ENCODE peak calls at places on chromosome 14, in eight cellular contexts. H is activated CD8-positive, alpha-beta memory T cell treated with anti-CD3 and anti-CD28 coated beads, Interleukin-2, amount 50 U/mL, for 48 hours; V is stimulated activated CD4-positive, alpha-beta T cell treated with anti-CD3 and anti-CD28 coated beads, Interleukin-15, amount 100 ng/mL, for 24 hours; G is GM04504; X is CD8-positive, alpha-beta memory T cell; E is NCI-H1930; F is DMS 273 treated with DMSO at 0.1 percent for 48 hours; L is pancreas. U is an unnamed sample.

GRCh38 chr14:104436741-104437701 is 142.5 kb upstream of the C14orf180 start:
- DNase-seq in G (no peak), V (no peak), H (no peak), F (no peak), L (peak; percentile 63), E (no peak), X (no peak), U (no peak)

GRCh38 chr14:34065222-34065621 is 114.3 kb upstream of the EGLN3 start:
- DNase-seq in F (no peak), L (no peak), X (no peak), H (no peak), E (no peak), G (no peak), V (no peak), U (no peak)

GRCh38 chr14:75252254-75252837 is 26.3 kb upstream of the FOS start:
- DNase-seq in H (no peak), X (no peak), L (peak; percentile 84), E (no peak), F (no peak), G (no peak), V (no peak), U (no peak)

GRCh38 chr14:67583711-67584644 is 16.1 kb downstream of the PIGH start:
- DNase-seq in X (no peak), H (no peak), E (no peak), L (no peak), V (peak; percentile 26), F (no peak), G (peak; percentile 21), U (peak; percentile 10)

GRCh38 chr14:94961761-94962575 is 192.1 kb upstream of the GSC start:
- DNase-seq in X (no peak), H (no peak), G (no peak), E (no peak), F (no peak), L (no peak), V (no peak), U (no peak)

GRCh38 chr14:71714225-71714624 is 218.0 kb upstream of the RGS6 start:
- DNase-seq in X (no peak), G (peak; percentile 90), L (no peak), H (no peak), E (no peak), F (no peak), V (no peak), U (no peak)

GRCh38 chr14:69931960-69932359 is 52.7 kb downstream of the SMOC1 start:
- DNase-seq in X (no peak), E (no peak), G (no peak), L (no peak), F (no peak), V (no peak), H (no peak), U (no peak)

GRCh38 chr14:71322660-71323250 is 415.5 kb downstream of the PCNX1 start:
- DNase-seq in E (no peak), F (peak; percentile 47), H (no peak), V (no peak), L (no peak), X (no peak), G (peak; percentile 29), U (no peak)

GRCh38 chr14:78154827-78155226 is 15.3 kb upstream of the NRXN3 start:
- DNase-seq in V (no peak), X (no peak), E (peak; percentile 5), H (no peak), L (no peak), F (no peak), G (no peak), U (no peak)

GRCh38 chr14:24944800-24945199 is 105.1 kb downstream of the STXBP6 start:
- DNase-seq in X (no peak), V (no peak), F (no peak), G (no peak), H (no peak), L (no peak), E (no peak), U (no peak)

GRCh38 chr14:104708606-104709268 is 15.3 kb upstream of the ADSS1 start:
- DNase-seq in E (peak; percentile 57), L (peak; percentile 45), F (peak; percentile 25), H (peak; percentile 91), V (peak; percentile 80), G (no peak), X (peak; percentile 61), U (peak; percentile 57)

GRCh38 chr14:42110167-42110566 is 503.5 kb downstream of the LRFN5 start:
- DNase-seq in V (no peak), E (no peak), G (peak; percentile 13), X (no peak), H (no peak), L (no peak), F (peak; percentile 20), U (no peak)

GRCh38 chr14:38113546-38113945 is 94.2 kb upstream of the SSTR1 start:
- DNase-seq in F (no peak), V (no peak), G (no peak), H (no peak), E (no peak), L (no peak), X (no peak), U (no peak)

GRCh38 chr14:75725481-75725880 is 64.4 kb downstream of the TTLL5 start:
- DNase-seq in X (no peak), V (no peak), G (no peak), H (no peak), F (no peak), E (no peak), L (no peak), U (no peak)

GRCh38 chr14:33589334-33589733 is 361.5 kb downstream of the EGLN3 start:
- DNase-seq in F (no peak), V (no peak), H (no peak), G (peak; percentile 90), L (peak; percentile 50), X (no peak), E (no peak), U (no peak)

GRCh38 chr14:104326848-104327247 is 188.5 kb downstream of the KIF26A start:
- DNase-seq in G (no peak), F (no peak), H (peak; percentile 22), V (no peak), L (no peak), X (no peak), E (no peak), U (no peak)

GRCh38 chr14:38522724-38523123 is 266.8 kb upstream of the CLEC14A start:
- DNase-seq in G (no peak), L (no peak), V (no peak), H (no peak), F (no peak), X (no peak), E (no peak), U (no peak)

GRCh38 chr14:22596354-22596879 is 1.7 kb upstream of the ABHD4 start:
- DNase-seq in H (no peak), V (no peak), G (no peak), L (no peak), F (no peak), X (no peak), E (no peak), U (no peak)

GRCh38 chr14:90319634-90320541 is 11.9 kb downstream of the NRDE2 start:
- DNase-seq in L (no peak), E (no peak), H (no peak), G (no peak), X (no peak), F (no peak), V (no peak), U (no peak)

GRCh38 chr14:65849096-65849495 is 436.6 kb downstream of the FUT8 start:
- DNase-seq in G (no peak), X (no peak), F (no peak), E (no peak), V (no peak), L (no peak), H (no peak), U (no peak)

GRCh38 chr14:81406863-81407262 is 6.7 kb upstream of the STON2 start:
- DNase-seq in F (no peak), E (no peak), L (no peak), H (no peak), V (no peak), X (no peak), G (no peak), U (no peak)

GRCh38 chr14:86420131-86420530 is 890.2 kb downstream of the FLRT2 start:
- DNase-seq in G (no peak), H (no peak), V (no peak), F (no peak), X (no peak), L (no peak), E (no peak), U (no peak)

GRCh38 chr14:71361335-71361734 is 454.1 kb downstream of the PCNX1 start:
- DNase-seq in F (no peak), H (no peak), E (no peak), V (no peak), L (no peak), G (no peak), X (no peak), U (no peak)

GRCh38 chr14:85532981-85533820 is 3.3 kb downstream of the FLRT2 start:
- DNase-seq in G (peak; percentile 79), V (no peak), L (peak; percentile 65), H (no peak), E (peak; percentile 27), F (no peak), X (no peak), U (no peak)

GRCh38 chr14:92684801-92685560 is 63.4 kb downstream of the LGMN start:
- DNase-seq in G (no peak), F (no peak), X (no peak), H (no peak), V (no peak), L (no peak), E (no peak), U (no peak)

GRCh38 chr14:22560638-22561365 is 28.2 kb downstream of the DAD1 start:
- DNase-seq in H (peak; percentile 71), V (peak; percentile 64), F (no peak), G (no peak), X (no peak), E (no peak), L (peak; percentile 52), U (no peak)

GRCh38 chr14:95895720-95896119 is 19.1 kb downstream of the TUNAR start:
- DNase-seq in X (no peak), L (no peak), E (no peak), F (no peak), V (peak; percentile 45), G (no peak), H (no peak), U (no peak)

GRCh38 chr14:80926706-80927384 is 14.7 kb downstream of the CEP128 start:
- DNase-seq in G (peak; percentile 41), H (no peak), L (no peak), X (no peak), E (no peak), V (no peak), F (no peak), U (no peak)

GRCh38 chr14:80215756-80216581 is 4.7 kb upstream of the DIO2 start:
- DNase-seq in E (peak; percentile 78), H (no peak), G (no peak), X (no peak), V (no peak), F (no peak), L (no peak), U (no peak)

GRCh38 chr14:45290547-45290946 is 37.5 kb upstream of the MIS18BP1 start:
- DNase-seq in G (no peak), X (no peak), V (no peak), E (no peak), H (no peak), L (no peak), F (no peak), U (no peak)

GRCh38 chr14:78446807-78447206 is 276.6 kb downstream of the NRXN3 start:
- DNase-seq in G (no peak), E (no peak), H (no peak), L (no peak), V (no peak), X (no peak), F (no peak), U (no peak)

GRCh38 chr14:71013551-71014192 is 106.4 kb downstream of the PCNX1 start:
- DNase-seq in F (no peak), V (no peak), G (no peak), L (no peak), H (no peak), E (no peak), X (no peak), U (no peak)

GRCh38 chr14:86363047-86363446 is 833.1 kb downstream of the FLRT2 start:
- DNase-seq in X (no peak), H (no peak), E (no peak), G (no peak), V (no peak), F (no peak), L (no peak), U (no peak)

GRCh38 chr14:61489932-61490331 is 168.6 kb downstream of the PRKCH start:
- DNase-seq in G (no peak), X (no peak), F (no peak), V (no peak), H (peak; percentile 33), L (no peak), E (no peak), U (no peak)

U was measured in effector CD4-positive, alpha-beta T cell.